ENCODE peak calls at places on chromosome 10, in eight cellular contexts. S is GM23338; A is heart left ventricle; O is osteoblast; B is CD8-positive, alpha-beta T cell; E is OCI-LY7; H is IMR-90; F is colonic mucosa. C is an unnamed sample.

GRCh38 chr10:48614481-48615383 is 9.9 kb upstream of the ARHGAP22 start:
- DNase-seq in H (peak; percentile 34), S (peak; percentile 57), A (no peak), F (peak; percentile 7), O (peak; percentile 30), E (no peak), B (no peak), C (peak; percentile 65)

GRCh38 chr10:126373982-126374381 is 14.3 kb downstream of the ADAM12 start:
- DNase-seq in H (peak; percentile 66), O (no peak), E (no peak), A (no peak), B (no peak), S (no peak), F (no peak), C (no peak)

GRCh38 chr10:123997013-123997412 is 96.4 kb downstream of the CHST15 start:
- DNase-seq in O (no peak), F (no peak), B (no peak), E (no peak), H (no peak), A (no peak), S (no peak), C (no peak)

GRCh38 chr10:133261726-133262325 is 14.8 kb downstream of the ADAM8 start:
- DNase-seq in S (peak; percentile 73), A (peak; percentile 91), E (peak; percentile 84), B (peak; percentile 82), H (peak; percentile 38), F (peak; percentile 91), O (peak; percentile 98), C (peak; percentile 89)

GRCh38 chr10:47366056-47366631 is 17.9 kb downstream of the ZNF488 start:
- DNase-seq in H (no peak), O (peak; percentile 63), S (no peak), B (no peak), F (no peak), A (no peak), E (no peak), C (no peak)

GRCh38 chr10:118569241-118569881 is 26.1 kb downstream of the PRLHR start:
- DNase-seq in S (no peak), E (no peak), O (no peak), B (no peak), A (no peak), F (no peak), H (peak; percentile 27), C (no peak)

GRCh38 chr10:114311023-114311422 is 72.0 kb downstream of the VWA2 start:
- DNase-seq in F (no peak), B (no peak), E (no peak), S (no peak), H (no peak), A (no peak), O (no peak), C (no peak)

GRCh38 chr10:71968553-71969474 is 4.6 kb downstream of the CHST3 start:
- DNase-seq in E (no peak), H (peak; percentile 35), F (no peak), O (peak; percentile 84), B (no peak), S (no peak), A (no peak), C (no peak)

GRCh38 chr10:121290674-121291073 is 307.6 kb downstream of the FGFR2 start:
- DNase-seq in S (no peak), E (no peak), H (no peak), B (no peak), F (no peak), O (no peak), A (no peak), C (no peak)

GRCh38 chr10:34584164-34584563 is 230.9 kb downstream of the PARD3 start:
- DNase-seq in F (no peak), E (no peak), A (no peak), H (peak; percentile 95), O (no peak), S (no peak), B (no peak), C (no peak)

GRCh38 chr10:131817866-131818509 is 82.8 kb upstream of the PPP2R2D start:
- DNase-seq in S (no peak), E (no peak), O (peak; percentile 82), F (peak; percentile 6), A (peak; percentile 17), H (no peak), B (no peak), C (no peak)

GRCh38 chr10:49611166-49611814 is 1.2 kb downstream of the SLC18A3 start:
- DNase-seq in H (no peak), F (no peak), B (no peak), E (no peak), A (no peak), O (peak; percentile 85), S (peak; percentile 84), C (no peak)

DNA sequence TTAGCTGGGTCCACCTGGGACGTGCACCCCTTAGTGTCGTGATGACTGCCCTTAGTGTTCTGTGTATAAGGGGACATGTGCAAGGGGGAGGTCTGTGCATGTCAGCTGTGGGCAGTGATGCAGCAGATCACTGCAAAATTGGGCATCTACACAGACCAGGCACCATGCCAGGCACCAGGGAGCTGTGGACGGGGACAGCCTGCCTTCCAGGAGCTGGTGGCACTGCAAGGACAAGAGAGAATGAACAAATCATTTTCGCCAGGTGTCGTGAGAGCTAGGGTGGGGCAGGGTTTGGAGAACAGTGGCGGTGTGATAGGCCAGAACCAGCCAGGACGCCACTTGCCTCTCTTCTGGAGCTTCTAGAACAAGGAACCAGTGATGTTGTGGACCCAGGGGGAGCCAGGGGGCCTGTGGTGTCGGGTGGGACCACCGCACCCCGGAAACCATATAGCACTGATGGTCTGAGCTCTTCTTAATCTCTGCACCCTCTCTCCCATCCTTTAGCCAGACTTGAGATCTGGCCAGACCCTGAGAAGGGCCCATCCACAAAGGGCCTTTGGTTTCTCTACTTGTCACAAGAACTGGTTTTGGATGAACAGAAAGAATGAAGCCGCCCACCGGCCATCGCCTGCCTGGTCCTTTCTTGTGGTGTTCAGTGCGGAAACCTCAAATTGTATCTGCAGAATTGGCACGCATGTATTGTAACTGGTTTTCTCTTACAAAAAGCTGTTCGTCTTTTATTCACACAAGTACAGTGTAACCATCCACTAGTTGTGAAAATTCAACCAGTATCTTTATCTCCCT is 30.7 kb downstream of the PRF1 start:
- DNase-seq in E (no peak), F (no peak), H (no peak), S (no peak), B (no peak), O (peak; percentile 17), A (no peak), C (no peak)
- H3K4me3 ChIP-seq in E (no peak overlapping the region), F (no peak overlapping the region), H (no peak overlapping the region), S (no peak overlapping the region), B (no peak overlapping the region), O (no peak overlapping the region), A (no peak overlapping the region), C (no peak overlapping the region)

GRCh38 chr10:59905735-59906416 is 480 bp downstream of the CCDC6 start:
- DNase-seq in O (peak; percentile 73), E (peak; percentile 26), F (no peak), H (no peak), S (no peak), A (no peak), B (peak; percentile 28), C (no peak)

GRCh38 chr10:59907918-59908807 is 1.8 kb upstream of the CCDC6 start:
- DNase-seq in A (peak; percentile 60), O (peak; percentile 89), H (peak; percentile 85), E (peak; percentile 73), F (peak; percentile 86), B (peak; percentile 36), S (peak; percentile 98), C (peak; percentile 78)

GRCh38 chr10:59907537-59907917 is 1.2 kb upstream of the CCDC6 start:
- DNase-seq in O (no peak), B (no peak), A (no peak), H (no peak), F (no peak), S (no peak), E (no peak), C (peak; percentile 30)

GRCh38 chr10:59905066-59905734 is 1.2 kb downstream of the CCDC6 start:
- DNase-seq in H (peak; percentile 16), O (no peak), E (peak; percentile 52), S (peak; percentile 80), B (peak; percentile 34), F (peak; percentile 68), A (peak; percentile 44), C (peak; percentile 82)

GRCh38 chr10:59906417-59907202 is at the start of gene CCDC6:
- DNase-seq in E (peak; percentile 92), O (peak; percentile 96), H (peak; percentile 90), S (peak; percentile 96), A (peak; percentile 93), F (peak; percentile 95), B (peak; percentile 94), C (peak; percentile 95)
- TF ChIP-seq CTCF in E (peak; percentile 69), O (peak; percentile 51), H (peak; percentile 85), S (peak; percentile 70), A (peak; percentile 69), F (peak; percentile 78), B (peak; percentile 80), C (peak; percentile 70)

DNA sequence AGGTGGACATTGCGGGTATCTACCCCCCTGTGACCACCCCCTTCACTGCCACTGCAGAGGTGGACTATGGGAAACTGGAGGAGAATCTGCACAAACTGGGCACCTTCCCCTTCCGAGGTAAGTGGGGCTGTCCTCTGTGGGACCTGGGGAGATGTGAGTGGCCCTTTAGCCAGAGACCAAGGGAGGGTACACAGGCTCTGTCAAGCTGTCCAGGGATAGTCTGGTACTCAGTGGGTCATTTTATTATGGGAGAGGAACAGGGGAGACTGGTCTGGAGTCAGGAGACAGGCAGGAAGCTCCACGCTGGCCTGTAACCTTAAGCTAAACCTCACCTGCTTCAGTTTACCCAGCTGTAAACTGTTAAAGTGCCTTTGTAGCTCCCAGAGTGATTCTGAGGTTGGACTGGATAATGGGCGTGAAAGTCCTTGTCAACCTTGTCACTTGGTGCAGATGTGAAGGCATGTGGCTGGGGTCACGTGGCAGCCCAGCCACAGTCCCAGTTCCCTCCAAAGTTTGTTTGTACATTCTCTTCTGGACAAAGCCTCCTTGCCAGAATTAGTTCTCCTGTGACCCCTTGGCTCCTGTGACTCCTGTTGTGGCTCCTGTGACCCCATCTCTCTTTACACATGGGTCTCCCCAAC is 729 bp downstream of the HOGA1 start:
- DNase-seq in S (no peak), A (no peak), B (no peak), E (no peak), F (no peak), O (no peak), H (no peak), C (no peak)
- H3K4me3 ChIP-seq in S (no peak overlapping the region), A (no peak overlapping the region), B (no peak overlapping the region), E (no peak overlapping the region), F (no peak overlapping the region), O (no peak overlapping the region), H (no peak overlapping the region), C (no peak overlapping the region)

GRCh38 chr10:79315602-79315920 is 31.7 kb upstream of the PPIF start:
- DNase-seq in H (no peak), F (no peak), A (no peak), E (no peak), B (no peak), O (peak; percentile 29), S (no peak), C (no peak)

GRCh38 chr10:79319372-79319771 is 27.9 kb upstream of the PPIF start:
- DNase-seq in B (no peak), F (no peak), H (no peak), A (no peak), S (no peak), O (no peak), E (no peak), C (no peak)

GRCh38 chr10:79318369-79318768 is 28.9 kb upstream of the PPIF start:
- DNase-seq in B (no peak), E (no peak), F (no peak), A (no peak), H (no peak), S (no peak), O (no peak), C (no peak)

GRCh38 chr10:79314761-79315601 is 32.3 kb upstream of the PPIF start:
- DNase-seq in F (peak; percentile 52), O (peak; percentile 72), E (no peak), B (no peak), H (no peak), S (no peak), A (no peak), C (no peak)

GRCh38 chr10:79316671-79317431 is 30.4 kb upstream of the PPIF start:
- DNase-seq in B (no peak), A (no peak), F (no peak), E (peak; percentile 72), S (no peak), O (peak; percentile 66), H (peak; percentile 29), C (peak; percentile 79)
- TF ChIP-seq CTCF in B (no peak), A (no peak), F (no peak), E (peak; percentile 41), S (no peak), O (peak; percentile 20), H (no peak), C (peak; percentile 10)

C was measured in GM12865.